ENCODE peak calls at places on chromosome 15, in ten cellular contexts. O, Y, W, Z, J, F, E, P, C and A are unnamed samples.

GRCh38 chr15:73495171-73495570 is 52.2 kb downstream of the REC114 start:
- DNase-seq in E (no peak), Z (no peak), J (no peak), O (no peak), P (no peak), Y (no peak), F (no peak), W (no peak), C (no peak), A (no peak)

GRCh38 chr15:78461171-78461881 is 23.3 kb downstream of the IREB2 start:
- DNase-seq in O (no peak), Y (no peak), E (no peak), P (peak), Z (no peak), J (no peak), W (no peak), F (no peak), C (no peak), A (no peak)

GRCh38 chr15:45521596-45522167 is 873 bp downstream of the SLC30A4 start:
- DNase-seq in O (no peak), Z (peak), Y (no peak), P (peak), C (no peak), F (no peak), J (no peak), W (no peak), E (no peak), A (no peak)

GRCh38 chr15:76512971-76513370 is 176.4 kb downstream of the ISL2 start:
- DNase-seq in W (no peak), Y (no peak), J (no peak), F (no peak), P (no peak), Z (no peak), O (no peak), E (no peak), C (no peak), A (no peak)

GRCh38 chr15:91989821-91990220 is 136.3 kb downstream of the SLCO3A1 start:
- DNase-seq in O (no peak), W (no peak), Z (no peak), Y (no peak), C (no peak), F (no peak), J (no peak), E (no peak), P (no peak), A (no peak)

GRCh38 chr15:63709365-63709764 is 112.2 kb downstream of the FBXL22 start:
- DNase-seq in J (no peak), E (no peak), C (no peak), F (no peak), Y (no peak), W (no peak), Z (no peak), O (no peak), P (no peak), A (no peak)

GRCh38 chr15:70419046-70419445 is 321.3 kb upstream of the TLE3 start:
- DNase-seq in W (no peak), E (no peak), Y (no peak), Z (no peak), F (no peak), O (no peak), P (no peak), J (no peak), C (no peak), A (no peak)

GRCh38 chr15:75068748-75069147 is 45.4 kb downstream of the PPCDC start:
- DNase-seq in J (no peak), W (no peak), Z (no peak), E (no peak), P (no peak), F (no peak), Y (no peak), O (no peak), C (no peak), A (no peak)

GRCh38 chr15:71337197-71337845 is 222.1 kb downstream of the THSD4 start:
- DNase-seq in Y (no peak), E (no peak), Z (no peak), F (peak), C (no peak), P (no peak), W (no peak), J (peak), O (no peak), A (no peak)

GRCh38 chr15:42581272-42581730 is 5.9 kb downstream of the STARD9 start:
- DNase-seq in Y (no peak), O (peak), W (peak), Z (peak), J (no peak), F (peak), E (peak), P (peak), C (peak), A (peak)

GRCh38 chr15:77013786-77014136 is 18.8 kb downstream of the PSTPIP1 start:
- DNase-seq in O (no peak), J (no peak), P (no peak), Y (no peak), E (peak), Z (peak), F (peak), W (no peak), C (no peak), A (no peak)

GRCh38 chr15:34359416-34359815 is 7.6 kb downstream of the LPCAT4 start:
- DNase-seq in P (no peak), W (peak), J (no peak), O (no peak), E (peak), F (no peak), Y (no peak), Z (no peak), C (no peak), A (no peak)

GRCh38 chr15:67744331-67745058 is 80.8 kb upstream of the SKOR1 start:
- DNase-seq in O (no peak), C (no peak), J (no peak), P (no peak), Z (peak), Y (no peak), W (no peak), F (no peak), E (no peak), A (no peak)

GRCh38 chr15:48064435-48064834 is 56.4 kb upstream of the SLC24A5 start:
- DNase-seq in O (no peak), C (no peak), E (no peak), J (no peak), F (no peak), Z (no peak), P (no peak), W (no peak), Y (no peak), A (no peak)

GRCh38 chr15:82159922-82160321 is 102.6 kb downstream of the EFL1 start:
- DNase-seq in W (no peak), E (no peak), O (peak), J (peak), Z (no peak), Y (peak), C (no peak), F (no peak), P (peak), A (no peak)

GRCh38 chr15:93974804-93975481 is 256.4 kb upstream of the MCTP2 start:
- DNase-seq in Z (no peak), F (no peak), W (no peak), O (peak), P (peak), Y (no peak), E (no peak), J (no peak), C (no peak), A (no peak)

GRCh38 chr15:72495007-72495406 is 20.9 kb downstream of the ARIH1 start:
- DNase-seq in F (no peak), C (no peak), E (no peak), J (no peak), Y (no peak), P (no peak), W (no peak), O (no peak), Z (no peak), A (no peak)
- H3K4me3 ChIP-seq in F (no peak), C (no peak), E (no peak), J (no peak), Y (no peak), P (no peak), W (no peak), O (no peak), Z (no peak), A (no peak)

GRCh38 chr15:100910119-100910518 is 9.0 kb upstream of the LRRK1 start:
- DNase-seq in Z (no peak), E (no peak), F (peak), J (no peak), W (no peak), O (peak), C (no peak), Y (no peak), P (no peak), A (no peak)
- TF ChIP-seq CTCF in Z (no peak), E (no peak), F (no peak), J (peak), W (no peak), O (peak), C (peak), Y (peak), P (peak), A (no peak)

GRCh38 chr15:89366656-89367393 is 32.2 kb upstream of the POLG start:
- DNase-seq in C (no peak), O (no peak), Y (no peak), P (no peak), E (no peak), Z (no peak), W (no peak), J (no peak), F (no peak), A (no peak)

GRCh38 chr15:89368566-89369223 is 34.1 kb upstream of the POLG start:
- DNase-seq in W (no peak), J (no peak), O (peak), F (no peak), P (no peak), Z (no peak), E (no peak), C (no peak), Y (no peak), A (no peak)

GRCh38 chr15:89369548-89369947 is 34.9 kb upstream of the POLG start:
- DNase-seq in E (no peak), Y (no peak), F (no peak), J (no peak), Z (no peak), W (no peak), P (no peak), C (no peak), O (no peak), A (no peak)

GRCh38 chr15:89365457-89366055 is 30.9 kb upstream of the POLG start:
- DNase-seq in E (no peak), P (no peak), J (no peak), W (no peak), Y (no peak), O (no peak), Z (no peak), F (no peak), C (no peak), A (no peak)

DNA sequence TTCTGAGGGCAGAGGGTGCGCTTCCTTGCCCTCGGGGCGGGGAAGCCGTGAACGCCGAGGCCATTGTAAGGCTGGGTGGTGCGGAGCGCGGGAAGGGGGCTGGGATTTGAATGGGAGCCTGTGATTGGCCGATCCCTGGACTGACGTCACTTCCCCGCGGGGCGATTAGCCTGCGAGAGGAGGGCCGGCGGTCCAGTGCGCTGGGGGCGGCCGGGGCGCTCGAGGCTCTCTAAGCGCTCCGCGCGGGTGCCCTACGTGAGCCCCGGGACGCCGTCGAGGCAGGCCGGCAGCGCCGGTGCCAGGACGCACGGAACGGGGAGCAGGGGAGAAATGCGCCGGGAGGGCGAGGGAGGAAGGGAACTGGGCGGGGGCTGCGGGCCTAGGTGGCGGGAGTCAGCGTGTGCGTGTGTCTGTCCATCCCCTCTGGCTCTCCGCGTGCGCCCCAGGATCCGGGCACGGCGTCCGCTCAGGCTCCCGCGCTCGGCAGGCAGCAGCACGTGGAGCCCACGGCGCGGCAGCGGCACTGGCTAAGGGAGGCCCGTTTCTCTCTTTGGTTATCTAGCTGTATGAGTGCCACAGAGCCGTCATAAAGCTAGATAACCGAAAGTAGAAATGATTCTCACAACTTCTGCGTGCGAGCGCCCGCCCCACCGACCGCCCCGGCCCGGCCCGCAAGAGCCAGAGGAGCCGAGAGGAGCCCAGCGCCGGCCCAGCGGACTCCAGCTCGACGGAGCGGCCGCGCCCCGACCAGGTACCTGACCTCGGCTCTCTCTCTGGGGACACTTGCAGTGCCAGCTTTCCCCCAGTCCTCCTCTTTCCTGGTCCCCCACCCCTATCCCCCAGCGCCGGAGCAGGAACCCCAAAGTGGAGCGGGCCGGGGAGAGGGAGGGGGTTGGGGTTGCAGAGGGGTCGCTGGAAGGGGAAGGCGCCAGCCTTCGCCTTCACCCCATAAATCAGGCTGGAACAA is 33.1 kb upstream of the POLG start:
- DNase-seq in J (no peak), W (no peak), P (no peak), E (no peak), Y (no peak), Z (no peak), F (no peak), O (peak), C (no peak), A (no peak)
- H3K4me3 ChIP-seq in J (no peak), W (no peak), P (no peak), E (peak), Y (peak), Z (no peak), F (no peak), O (no peak), C (peak), A (peak)

GRCh38 chr15:29568840-29569532 is 253.3 kb downstream of the TJP1 start:
- DNase-seq in J (no peak), C (no peak), O (peak), P (peak), Z (peak), Y (no peak), E (no peak), F (no peak), W (no peak), A (peak)
- TF ChIP-seq CTCF in J (no peak), C (peak), O (peak), P (peak), Z (no peak), Y (peak), E (no peak), F (peak), W (peak), A (no peak)

DNA sequence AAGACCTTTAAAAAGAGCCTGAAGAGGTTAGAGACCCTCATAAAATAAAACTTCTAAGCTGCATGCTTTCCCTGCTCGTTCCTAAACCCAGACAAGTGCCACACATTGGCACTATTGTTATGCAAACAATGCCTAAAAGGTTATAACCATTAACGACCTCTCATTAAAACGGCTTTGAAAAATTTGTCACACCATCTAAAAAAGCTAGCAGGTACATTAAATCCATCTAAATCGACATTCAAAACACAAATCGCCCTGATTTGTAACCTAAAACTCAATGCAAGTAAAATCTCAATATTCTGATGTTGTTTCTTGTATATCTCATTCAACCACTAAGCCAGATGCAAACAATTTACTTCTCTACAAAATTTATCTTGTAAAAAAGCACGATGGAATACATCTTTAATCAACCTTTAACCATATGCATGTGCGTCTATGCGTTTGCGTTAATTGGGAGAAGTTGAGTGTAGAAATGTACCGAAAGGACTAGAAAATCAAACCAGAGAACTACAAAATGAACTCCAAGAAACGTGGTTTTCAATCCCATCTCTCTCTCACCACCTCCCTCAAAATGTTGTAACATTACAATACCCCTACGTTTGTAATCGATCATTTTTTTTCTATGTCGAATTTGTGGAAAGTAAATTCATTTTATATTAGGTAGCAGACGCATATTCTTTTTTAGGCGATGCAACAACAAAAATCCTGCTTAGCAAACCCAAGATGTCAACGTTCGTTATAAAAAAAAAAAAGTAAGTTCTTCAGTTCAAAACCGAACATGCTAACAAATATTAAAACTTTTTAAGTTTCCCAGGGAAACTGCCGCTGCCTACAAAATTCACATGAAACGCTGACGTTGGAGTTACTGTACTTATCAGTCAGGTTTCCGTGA is 1.1 kb downstream of the ALDH1A2 start:
- DNase-seq in E (no peak), P (peak), J (no peak), F (no peak), C (no peak), O (peak), Z (no peak), Y (no peak), W (no peak), A (no peak)
- H3K4me3 ChIP-seq in E (no peak), P (peak), J (no peak), F (peak), C (peak), O (peak), Z (no peak), Y (no peak), W (peak), A (peak)

DNA sequence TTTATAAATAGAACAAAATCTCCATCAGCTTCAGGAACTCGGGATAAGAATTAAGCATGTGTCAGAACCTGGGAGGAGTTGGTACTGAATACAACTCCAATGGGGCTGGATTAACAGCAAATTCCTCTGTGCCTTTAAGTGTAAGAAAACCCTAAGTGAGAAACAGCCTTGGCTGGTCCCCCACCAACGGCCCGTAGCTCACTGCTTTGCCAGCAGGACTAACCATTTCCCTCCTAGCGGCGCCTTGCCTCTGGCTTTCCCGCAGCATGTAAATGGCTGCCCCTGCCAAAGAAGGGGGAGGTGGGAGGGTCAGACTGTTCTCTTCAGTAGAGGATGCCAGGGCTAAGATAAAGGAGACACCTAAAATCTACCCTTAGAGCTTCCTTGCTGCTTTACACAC is 51.1 kb upstream of the SH3GL3 start:
- DNase-seq in W (no peak), J (no peak), C (no peak), Z (no peak), Y (no peak), P (no peak), F (no peak), O (peak), E (no peak), A (no peak)
- TF ChIP-seq CTCF in W (no peak), J (no peak), C (no peak), Z (no peak), Y (no peak), P (no peak), F (no peak), O (peak), E (no peak), A (no peak)

DNA sequence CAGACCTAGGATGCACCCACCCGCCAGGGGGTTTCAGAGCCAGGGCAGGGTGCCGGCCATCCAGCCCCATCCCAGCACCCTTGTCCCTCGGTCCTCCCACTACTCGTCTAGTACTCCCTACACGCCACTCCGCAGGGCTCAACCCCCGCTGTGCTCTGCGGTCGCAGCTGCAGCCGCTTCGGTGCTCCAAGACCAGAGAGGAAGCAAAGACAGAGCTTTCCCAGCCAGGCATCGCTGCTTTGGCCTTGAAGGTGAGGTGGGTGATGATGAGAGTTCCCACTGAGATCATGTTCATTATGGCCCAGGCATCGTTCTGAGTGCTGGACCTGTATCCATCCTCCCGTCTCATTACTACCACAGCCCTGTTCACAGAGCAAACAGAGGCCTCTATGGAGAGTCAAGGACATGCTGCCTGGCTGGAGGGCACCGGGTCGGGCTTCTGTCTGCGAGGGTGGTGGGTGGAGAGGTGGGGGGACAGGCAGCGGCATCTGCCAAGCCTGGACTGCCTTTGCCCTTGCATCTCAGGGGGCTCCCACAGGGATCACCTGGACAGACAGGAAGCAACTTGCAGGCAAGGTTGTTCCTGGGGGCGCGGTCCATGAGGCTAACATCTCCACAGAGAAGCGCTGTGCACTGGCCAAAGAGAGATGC is 66.9 kb downstream of the KLF13 start:
- DNase-seq in Z (no peak), C (peak), Y (no peak), O (no peak), W (no peak), J (no peak), F (peak), P (no peak), E (no peak), A (peak)
- H3K4me3 ChIP-seq in Z (no peak), C (peak), Y (no peak), O (peak), W (peak), J (no peak), F (peak), P (no peak), E (peak), A (peak)

DNA sequence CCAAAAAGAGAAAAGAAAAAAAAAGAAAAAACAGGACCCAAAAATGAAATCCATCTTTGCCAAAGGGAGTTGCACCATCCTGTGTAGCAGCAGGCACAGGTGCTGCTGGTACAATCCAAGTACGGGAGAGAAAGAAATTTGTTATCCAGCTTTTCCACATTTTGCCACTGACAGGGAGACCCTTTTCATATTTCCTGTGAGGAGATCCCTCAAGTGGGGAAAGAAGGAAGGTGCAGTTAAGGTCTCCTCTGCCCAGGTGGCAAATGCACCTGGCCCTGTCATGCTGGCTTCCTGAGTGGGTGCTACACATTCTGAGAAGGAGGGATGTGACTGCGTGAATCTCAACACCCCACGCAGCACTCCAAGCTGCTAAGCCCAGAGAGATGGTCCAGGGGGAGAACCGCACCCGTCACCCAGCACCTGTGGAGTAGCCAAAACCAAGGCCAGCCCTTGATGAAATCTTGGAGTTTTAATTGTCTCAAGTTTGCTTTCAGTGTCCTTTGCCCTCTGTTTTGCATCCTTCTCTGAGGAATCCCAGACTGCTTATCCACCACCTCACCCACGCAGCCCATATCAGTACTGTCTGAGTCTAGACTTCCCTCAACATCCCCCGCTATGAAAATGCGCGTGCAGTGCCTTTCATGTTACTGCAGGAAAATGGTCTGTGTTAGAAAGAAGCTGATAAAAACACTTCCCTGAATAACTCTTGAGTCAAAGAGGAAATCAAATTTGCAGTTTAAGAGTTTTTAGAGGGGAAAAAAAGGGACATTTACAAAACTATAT is 141.9 kb upstream of the THBS1 start:
- DNase-seq in Y (no peak), J (no peak), O (no peak), F (no peak), C (no peak), E (no peak), P (peak), Z (no peak), W (no peak), A (no peak)
- TF ChIP-seq CTCF in Y (peak), J (peak), O (peak), F (no peak), C (no peak), E (no peak), P (peak), Z (no peak), W (no peak), A (no peak)

GRCh38 chr15:59349715-59350420 is 22.8 kb downstream of the MYO1E start:
- DNase-seq in W (no peak), C (no peak), Y (peak), J (peak), P (peak), E (no peak), O (no peak), F (no peak), Z (peak), A (no peak)
- H3K4me3 ChIP-seq in W (no peak), C (no peak), Y (no peak), J (no peak), P (no peak), E (no peak), O (no peak), F (no peak), Z (no peak), A (no peak)